ENCODE peak calls at places on chromosomes 4 and X, in seven cellular contexts. L is tibial nerve, H is Peyer's patch, W is breast epithelium, Q is lower leg skin, S is heart left ventricle, B is H1. Y is an unnamed sample.

GRCh38 chr4:119172223-119172622 is 36.6 kb downstream of the MYOZ2 start:
- DNase-seq in Q (no peak), L (no peak), H (no peak), S (no peak), W (no peak), B (no peak), Y (no peak)

GRCh38 chr4:76781698-76782595 is 116.0 kb downstream of the SOWAHB start:
- DNase-seq in L (no peak), H (no peak), W (peak), B (no peak), Q (no peak), S (no peak), Y (no peak)

GRCh38 chr4:112515278-112516075 is 503 bp downstream of the NEUROG2 start:
- DNase-seq in L (no peak), W (no peak), Q (no peak), S (no peak), H (peak), B (peak), Y (peak)

GRCh38 chr4:54230479-54231418 is 1.7 kb downstream of the PDGFRA start:
- DNase-seq in L (peak), B (peak), Q (peak), W (peak), H (peak), S (no peak), Y (no peak)

GRCh38 chr4:148211533-148211932 is 230.7 kb downstream of the NR3C2 start:
- DNase-seq in Q (no peak), B (no peak), S (no peak), W (no peak), L (no peak), H (no peak), Y (no peak)

GRCh38 chr4:7070729-7071511 is 3.1 kb upstream of the GRPEL1 start:
- DNase-seq in B (peak), S (peak), L (peak), H (peak), W (peak), Q (peak), Y (peak)

GRCh38 chrX:3522016-3522690 is 175.7 kb upstream of the MXRA5 start:
- DNase-seq in S (no peak), B (no peak), Q (no peak), H (no peak), W (no peak), L (no peak), Y (no peak)

GRCh38 chrX:13762015-13762414 is 27.5 kb downstream of the OFD1 start:
- DNase-seq in S (no peak), H (no peak), W (no peak), Q (no peak), B (no peak), L (no peak), Y (no peak)

GRCh38 chr4:173424899-173425805 is 26.2 kb upstream of the SCRG1 start:
- DNase-seq in S (peak), W (no peak), H (no peak), Q (no peak), L (no peak), B (no peak), Y (no peak)

GRCh38 chrX:53160297-53160983 is 64.6 kb downstream of the KDM5C start:
- DNase-seq in W (no peak), Q (peak), L (no peak), S (no peak), H (no peak), B (no peak), Y (no peak)

GRCh38 chr4:92387459-92388069 is 83.8 kb downstream of the GRID2 start:
- DNase-seq in Q (no peak), S (no peak), W (no peak), B (no peak), H (no peak), L (peak), Y (peak)

GRCh38 chr4:121041307-121042090 is 30.8 kb downstream of the NDNF start:
- DNase-seq in S (no peak), Q (no peak), W (no peak), B (no peak), L (no peak), H (no peak), Y (no peak)

GRCh38 chr4:39312821-39313220 is 53.3 kb downstream of the RFC1 start:
- DNase-seq in Q (no peak), S (no peak), L (no peak), B (no peak), H (no peak), W (no peak), Y (no peak)

GRCh38 chr4:77062856-77063255 is 12.9 kb downstream of the CCNI start:
- DNase-seq in L (no peak), S (no peak), Q (no peak), W (no peak), B (no peak), H (no peak), Y (no peak)

GRCh38 chrX:84737471-84737871 is 235.2 kb upstream of the HDX start:
- DNase-seq in B (no peak), H (no peak), Q (no peak), L (no peak), W (no peak), S (no peak), Y (no peak)

GRCh38 chr4:21656832-21657231 is 291.7 kb downstream of the KCNIP4 start:
- DNase-seq in Q (no peak), W (no peak), B (no peak), L (no peak), S (no peak), H (no peak), Y (no peak)

DNA sequence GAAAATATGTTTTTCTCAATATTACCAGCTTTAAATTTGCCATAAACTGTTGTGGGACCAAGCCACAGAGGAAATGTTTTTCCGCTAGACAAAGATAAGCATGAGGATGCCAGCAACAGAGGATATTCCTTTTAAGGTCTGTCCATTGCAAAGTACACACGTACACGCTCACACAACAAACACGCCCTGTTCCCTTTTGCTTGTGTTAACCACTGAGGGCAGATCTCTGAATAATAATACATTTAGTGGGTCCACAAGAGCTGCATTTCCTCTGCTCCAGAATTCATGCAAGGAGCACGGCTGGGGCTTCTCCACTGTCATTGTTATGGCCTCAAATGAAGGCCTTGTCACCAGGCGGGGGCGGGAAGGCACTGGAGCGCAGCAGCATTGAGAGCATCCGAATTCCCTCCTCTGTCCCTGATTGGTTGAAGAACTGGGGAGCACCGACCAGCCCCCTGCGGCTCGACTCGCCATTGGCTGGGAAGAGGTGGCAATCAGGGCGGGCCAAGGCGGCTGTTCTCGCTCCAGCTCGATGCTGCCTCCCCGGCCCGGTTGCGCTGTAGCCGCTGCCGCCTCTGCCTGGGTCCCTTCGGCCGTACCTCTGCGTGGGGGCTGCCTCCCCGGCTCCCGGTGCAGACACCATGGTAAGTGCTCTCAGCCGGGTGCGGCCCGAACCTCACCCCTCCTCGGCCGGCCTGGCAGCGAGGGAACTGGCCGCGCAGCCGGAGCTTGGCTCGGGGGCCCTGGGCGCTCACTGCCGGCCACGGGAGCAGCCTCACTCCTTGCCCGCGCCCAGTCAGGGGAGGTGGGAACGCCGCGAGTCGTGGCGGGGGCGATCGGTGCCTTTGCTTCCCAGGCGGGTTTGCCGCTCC is at the start of gene GUCY1B1:
- DNase-seq in L (peak), Q (peak), S (peak), B (peak), H (peak), W (peak), Y (peak)
- TF ChIP-seq POLR2A in L (no peak), Q (no peak), S (no peak), B (no peak), H (no peak), W (no peak), Y (no peak)

DNA sequence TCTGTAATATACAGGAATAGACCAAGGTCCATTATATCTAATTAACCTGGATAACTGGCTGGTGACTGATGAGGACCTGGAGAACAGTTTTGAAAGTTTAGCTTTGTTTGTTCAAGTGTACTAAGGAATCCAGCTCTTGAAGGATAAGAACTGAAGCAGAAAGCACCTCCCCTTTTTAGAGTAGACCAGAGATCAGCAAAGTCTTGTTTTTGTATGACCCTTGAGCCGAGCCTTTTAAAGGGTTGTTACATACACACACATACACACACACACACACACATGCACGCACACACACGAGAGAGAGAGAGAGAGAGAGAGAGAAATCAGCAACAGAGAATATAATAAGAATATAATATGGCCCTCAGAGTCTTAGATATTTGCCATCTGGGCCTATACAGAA is 13.0 kb downstream of the MOSPD2 start:
- DNase-seq in Q (no peak), W (no peak), S (no peak), B (no peak), H (no peak), L (no peak), Y (no peak)
- TF ChIP-seq POLR2A in Q (no peak), W (no peak), S (no peak), B (no peak), H (no peak), L (no peak), Y (no peak)

GRCh38 chr4:74095482-74095881 is 3.5 kb downstream of the CXCL2 start:
- DNase-seq in Q (no peak), W (no peak), L (no peak), B (no peak), H (no peak), S (no peak), Y (no peak)
- TF ChIP-seq POLR2A in Q (no peak), W (no peak), L (no peak), B (no peak), H (no peak), S (no peak), Y (no peak)

GRCh38 chr4:15400276-15400675 is 27.6 kb upstream of the C1QTNF7 start:
- DNase-seq in B (no peak), H (no peak), Q (no peak), S (no peak), L (no peak), W (no peak), Y (no peak)

GRCh38 chr4:15395342-15395741 is 32.5 kb upstream of the C1QTNF7 start:
- DNase-seq in L (no peak), Q (no peak), W (no peak), H (no peak), B (no peak), S (no peak), Y (no peak)

GRCh38 chr4:15398732-15399131 is 29.1 kb upstream of the C1QTNF7 start:
- DNase-seq in B (no peak), S (no peak), W (no peak), H (no peak), Q (no peak), L (no peak), Y (no peak)

GRCh38 chr4:15396157-15396800 is 31.6 kb upstream of the C1QTNF7 start:
- DNase-seq in W (no peak), H (no peak), L (no peak), Q (no peak), B (peak), S (peak), Y (peak)

GRCh38 chr4:15398001-15398400 is 29.8 kb upstream of the C1QTNF7 start:
- DNase-seq in Q (no peak), B (no peak), W (no peak), L (no peak), S (no peak), H (no peak), Y (no peak)
- TF ChIP-seq POLR2A in Q (no peak), B (no peak), W (no peak), L (no peak), S (no peak), H (no peak), Y (no peak)

DNA sequence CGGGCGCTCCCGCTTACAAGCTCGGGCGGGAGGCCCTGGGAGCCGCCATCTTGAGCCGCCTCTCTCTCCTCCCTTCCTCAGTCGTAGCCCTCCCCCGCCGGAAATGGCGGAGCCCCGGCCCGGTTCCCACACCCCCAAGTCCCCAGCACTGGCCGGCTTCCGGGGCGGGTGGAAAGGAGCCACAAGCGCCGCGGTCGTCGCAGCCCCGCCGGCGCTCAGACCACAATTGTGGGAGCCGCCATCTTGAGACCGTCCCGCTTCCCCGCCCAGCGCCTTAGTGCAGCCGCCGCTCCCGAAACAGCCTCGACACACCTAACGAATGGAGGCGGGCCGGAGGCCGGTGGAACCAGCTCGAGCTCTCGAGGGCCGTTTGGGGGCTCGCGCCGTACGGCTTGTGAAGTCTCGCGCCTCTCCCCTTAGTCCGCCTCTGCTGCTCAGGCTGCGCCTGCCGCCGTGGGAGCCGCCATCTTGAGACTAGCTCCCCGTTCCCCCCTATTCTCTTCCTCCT is 440 bp downstream of the HCFC1 start:
- DNase-seq in S (peak), L (peak), H (peak), W (peak), Q (peak), B (peak), Y (peak)
- TF ChIP-seq POLR2A in S (no peak), L (peak), H (peak), W (no peak), Q (no peak), B (no peak), Y (no peak)

DNA sequence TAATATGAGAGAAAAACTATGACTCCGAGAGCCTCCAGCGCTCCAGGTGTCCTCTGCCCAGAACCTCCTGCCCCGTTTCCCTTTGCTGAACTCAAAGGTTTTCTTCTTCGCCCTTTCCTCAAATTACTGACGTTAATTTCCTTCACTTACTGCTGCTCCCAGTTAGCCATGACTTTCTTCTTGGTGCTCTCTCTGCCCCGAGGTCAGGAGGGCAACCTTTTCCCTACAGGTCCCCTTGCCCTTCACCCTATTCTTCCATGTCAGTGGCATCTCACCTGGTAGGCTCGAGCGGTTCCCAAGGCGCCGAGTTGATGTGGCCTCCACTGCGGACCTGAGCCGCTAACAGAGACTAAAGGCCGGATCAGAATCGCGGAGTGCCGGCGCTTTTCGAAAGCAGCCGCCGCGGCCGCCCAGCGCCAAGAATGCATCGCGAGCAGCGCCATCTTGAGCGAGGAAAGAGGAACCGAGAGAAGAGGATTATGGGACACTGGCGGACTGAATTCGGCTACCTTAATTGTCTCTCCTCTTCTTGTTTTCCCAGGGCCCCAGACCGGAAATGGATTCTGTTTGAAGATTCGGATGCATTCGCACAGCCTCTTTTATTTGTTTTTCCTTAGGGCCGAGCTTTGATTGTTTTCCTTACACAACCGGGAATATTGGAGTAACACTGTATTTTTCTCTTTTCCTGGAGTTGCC is at the start of gene ABCB7:
- DNase-seq in Q (peak), W (peak), B (peak), H (peak), S (peak), L (peak), Y (peak)
- TF ChIP-seq POLR2A in Q (no peak), W (no peak), B (peak), H (peak), S (no peak), L (no peak), Y (peak)